ENCODE peak calls at places on chromosomes 12 and 14, in four cellular contexts. T is hepatocyte, O is fibroblast of lung, X is lower lobe of right lung. M is an unnamed sample.

GRCh38 chr12:30570206-30570890 is 125.3 kb downstream of the IPO8 start:
- DNase-seq in T (no peak), O (peak), X (no peak), M (no peak)

GRCh38 chr14:94936411-94936892 is 166.5 kb upstream of the GSC start:
- DNase-seq in T (peak), O (peak), X (no peak), M (peak)

GRCh38 chr14:83467811-83468210 is 1934.2 kb upstream of the SEL1L start:
- DNase-seq in T (no peak), O (no peak), X (no peak), M (peak)

GRCh38 chr12:55739025-55739378 is 3.9 kb upstream of the GDF11 start:
- DNase-seq in T (no peak), O (no peak), X (no peak), M (no peak)

GRCh38 chr12:29131539-29131938 is 17.5 kb upstream of the FAR2 start:
- DNase-seq in T (no peak), O (peak), X (no peak), M (peak)

GRCh38 chr14:75283884-75284563 is 5.4 kb downstream of the FOS start:
- DNase-seq in T (peak), O (peak), X (peak), M (peak)

GRCh38 chr14:58072288-58073071 is 79.5 kb downstream of the ARMH4 start:
- DNase-seq in T (peak), O (peak), X (no peak), M (peak)

GRCh38 chr12:45893240-45893639 is 97.1 kb downstream of the SCAF11 start:
- DNase-seq in T (no peak), O (peak), X (no peak), M (peak)

GRCh38 chr12:19220205-19220604 is 90.7 kb downstream of the PLEKHA5 start:
- DNase-seq in T (no peak), O (peak), X (no peak), M (peak)

GRCh38 chr12:27009926-27010325 is 4.3 kb downstream of the TM7SF3 start:
- DNase-seq in T (no peak), O (no peak), X (no peak), M (peak)

GRCh38 chr14:88005050-88005481 is at the start of gene GPR65:
- DNase-seq in T (no peak), O (no peak), X (no peak), M (peak)

GRCh38 chr12:22101749-22102243 is 55.8 kb downstream of the CMAS start:
- DNase-seq in T (no peak), O (peak), X (no peak), M (peak)

GRCh38 chr14:61965030-61965745 is 203.0 kb downstream of the SNAPC1 start:
- DNase-seq in T (peak), O (peak), X (no peak), M (peak)

GRCh38 chr14:28515571-28515970 is 251.0 kb upstream of the FOXG1 start:
- DNase-seq in T (no peak), O (peak), X (no peak), M (no peak)

GRCh38 chr14:33186656-33187055 is 248.0 kb downstream of the NPAS3 start:
- DNase-seq in T (no peak), O (no peak), X (no peak), M (peak)

GRCh38 chr14:22070119-22070982 is 396.7 kb upstream of the OR4E1 start:
- DNase-seq in T (no peak), O (peak), X (peak), M (no peak)

GRCh38 chr14:95255487-95255886 is 64.2 kb downstream of the CLMN start:
- DNase-seq in T (peak), O (peak), X (peak), M (peak)

GRCh38 chr12:7899755-7900154 is 27.0 kb upstream of the SLC2A14 start:
- DNase-seq in T (no peak), O (peak), X (no peak), M (peak)

GRCh38 chr14:60775296-60775695 is 40.7 kb downstream of the MNAT1 start:
- DNase-seq in T (no peak), O (peak), X (no peak), M (peak)

GRCh38 chr12:11152725-11153124 is 18.3 kb upstream of the SMIM10L1 start:
- DNase-seq in T (no peak), O (no peak), X (no peak), M (no peak)

GRCh38 chr12:64526859-64527258 is 74.9 kb downstream of the TBK1 start:
- DNase-seq in T (no peak), O (peak), X (no peak), M (peak)

GRCh38 chr14:24775919-24776318 is 141.9 kb upstream of the GZMB start:
- DNase-seq in T (no peak), O (no peak), X (no peak), M (peak)

GRCh38 chr12:121861549-121862254 is 3.0 kb upstream of the HPD start:
- DNase-seq in T (peak), O (peak), X (no peak), M (peak)

GRCh38 chr14:21308479-21309237 is 28.8 kb downstream of the RPGRIP1 start:
- DNase-seq in T (peak), O (peak), X (peak), M (peak)

GRCh38 chr12:57223191-57224165 is 6.0 kb upstream of the SHMT2 start:
- DNase-seq in T (no peak), O (no peak), X (no peak), M (no peak)

GRCh38 chr14:68703093-68703492 is 89.8 kb downstream of the ZFP36L1 start:
- DNase-seq in T (no peak), O (peak), X (no peak), M (peak)

GRCh38 chr12:3199551-3200031 is 122.4 kb downstream of the TSPAN9 start:
- DNase-seq in T (peak), O (peak), X (no peak), M (no peak)

GRCh38 chr12:74105434-74105833 is 432.2 kb upstream of the ATXN7L3B start:
- DNase-seq in T (no peak), O (no peak), X (no peak), M (no peak)

GRCh38 chr14:95328876-95329503 is 9.3 kb upstream of the CLMN start:
- DNase-seq in T (no peak), O (no peak), X (no peak), M (no peak)

GRCh38 chr14:77275041-77275854 is 4.2 kb upstream of the NGB start:
- DNase-seq in T (no peak), O (no peak), X (no peak), M (no peak)

GRCh38 chr12:24780969-24781368 is 167.9 kb downstream of the BCAT1 start:
- DNase-seq in T (no peak), O (peak), X (no peak), M (peak)

GRCh38 chr12:108174641-108175040 is 45.6 kb downstream of the WSCD2 start:
- DNase-seq in T (no peak), O (no peak), X (no peak), M (no peak)

GRCh38 chr14:73633517-73634332 is 11.1 kb upstream of the DNAL1 start:
- DNase-seq in T (peak), O (peak), X (peak), M (peak)

GRCh38 chr12:29066061-29066588 is 83.0 kb upstream of the FAR2 start:
- DNase-seq in T (no peak), O (peak), X (no peak), M (peak)

GRCh38 chr12:111642681-111643427 is 42.9 kb downstream of the BRAP start:
- DNase-seq in T (no peak), O (peak), X (no peak), M (peak)
- H3K4me3 ChIP-seq in T (no peak), O (no peak), X (no peak), M (no peak)

GRCh38 chr12:6178981-6179761 is 21.0 kb upstream of the CD9 start:
- DNase-seq in T (no peak), O (no peak), X (no peak), M (no peak)
- TF ChIP-seq CTCF in T (peak), O (peak), X (no peak), M (no peak)

GRCh38 chr12:99985129-99985570 is 414 bp upstream of the ANKS1B start:
- DNase-seq in T (no peak), O (peak), X (no peak), M (no peak)
- H3K4me3 ChIP-seq in T (peak), O (peak), X (peak), M (peak)

DNA sequence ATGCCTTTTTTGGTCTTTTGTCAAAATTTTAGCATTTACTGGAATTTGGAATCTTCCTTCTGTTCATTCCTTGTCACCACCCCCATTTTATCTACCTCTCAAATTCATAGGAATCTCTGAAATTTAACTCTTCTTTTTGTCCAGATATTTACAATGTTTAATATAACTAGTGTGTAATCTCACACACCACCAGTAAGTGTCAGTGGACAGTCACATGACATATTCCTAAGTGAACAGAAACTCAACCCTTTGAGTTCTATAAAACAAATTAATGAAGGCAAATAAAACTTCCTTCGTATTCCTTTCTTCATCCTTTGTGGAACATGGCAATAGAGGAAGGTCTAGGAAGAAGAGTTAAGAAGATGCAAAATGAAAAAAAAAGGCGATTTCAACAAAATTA is 26.6 kb downstream of the ATF7 start:
- DNase-seq in T (no peak), O (no peak), X (no peak), M (no peak)
- TF ChIP-seq CTCF in T (no peak), O (no peak), X (no peak), M (no peak)

DNA sequence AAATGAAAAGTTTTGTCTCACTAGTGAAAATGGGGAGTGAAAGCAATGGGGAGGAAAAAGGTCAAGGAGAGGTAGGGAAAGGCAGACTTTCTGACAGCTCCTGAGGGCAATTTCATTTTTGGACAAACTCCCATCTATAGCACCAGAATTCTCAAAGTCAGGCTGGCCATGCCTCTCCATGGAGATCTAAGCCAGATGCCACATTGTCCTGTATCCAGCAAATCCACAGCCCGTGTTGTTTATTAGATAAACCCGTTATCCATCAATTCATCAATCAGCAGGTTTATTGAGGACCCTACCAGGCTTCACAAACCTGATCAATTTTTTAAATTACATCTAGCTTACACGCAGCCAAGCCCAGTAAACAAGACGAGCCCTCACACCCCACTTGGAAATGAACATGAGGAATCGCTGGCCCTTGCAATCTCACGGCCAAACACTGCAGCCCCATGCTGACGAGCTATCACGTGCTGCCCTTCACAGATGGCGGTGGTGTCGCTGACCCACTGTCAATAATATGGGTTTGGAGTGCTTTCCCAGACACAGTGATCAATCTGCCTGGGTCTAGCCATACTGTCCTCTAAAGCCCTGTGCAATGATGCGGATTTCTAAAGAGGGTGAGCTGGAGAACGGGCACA is 332.9 kb downstream of the DPF3 start:
- DNase-seq in T (no peak), O (no peak), X (no peak), M (no peak)
- H3K4me3 ChIP-seq in T (no peak), O (no peak), X (no peak), M (no peak)